ENCODE peak calls at places on chromosomes 12 and 14, in six cellular contexts. G, V, S, R, Q and O are unnamed samples.

GRCh38 chr14:105499256-105500035 is 8.4 kb downstream of the TEDC1 start:
- DNase-seq in R (no peak), S (no peak), G (no peak), V (no peak), Q (no peak), O (no peak)

GRCh38 chr14:23104591-23105347 is at the start of gene CIROP:
- DNase-seq in R (peak), G (no peak), V (no peak), Q (no peak), S (no peak), O (no peak)

GRCh38 chr12:90013409-90013808 is 304.8 kb upstream of the ATP2B1 start:
- DNase-seq in V (no peak), R (no peak), Q (no peak), G (no peak), S (no peak), O (no peak)

GRCh38 chr14:69606258-69606657 is 5.1 kb upstream of the SUSD6 start:
- DNase-seq in V (no peak), R (no peak), Q (no peak), G (no peak), S (no peak), O (no peak)

GRCh38 chr14:99986416-99986815 is 78.8 kb upstream of the EVL start:
- DNase-seq in S (no peak), V (no peak), R (no peak), G (no peak), Q (no peak), O (no peak)

GRCh38 chr14:64761441-64762043 is 57.3 kb downstream of the PLEKHG3 start:
- DNase-seq in V (no peak), S (peak), G (no peak), R (no peak), Q (peak), O (no peak)

GRCh38 chr12:2129076-2129475 is 76.3 kb downstream of the CACNA1C start:
- DNase-seq in Q (no peak), R (no peak), S (no peak), G (peak), V (no peak), O (no peak)

GRCh38 chr12:100721193-100721592 is 73.4 kb upstream of the ANO4 start:
- DNase-seq in S (no peak), Q (no peak), R (no peak), G (no peak), V (no peak), O (no peak)

GRCh38 chr12:46071335-46071734 is 81.0 kb upstream of the SCAF11 start:
- DNase-seq in S (no peak), G (no peak), Q (no peak), V (no peak), R (no peak), O (no peak)

GRCh38 chr12:95626854-95627253 is 75.6 kb upstream of the USP44 start:
- DNase-seq in R (no peak), V (no peak), G (no peak), Q (no peak), S (no peak), O (no peak)

GRCh38 chr14:61132336-61132735 is 148.8 kb downstream of the TMEM30B start:
- DNase-seq in V (no peak), Q (no peak), G (no peak), R (no peak), S (no peak), O (no peak)

GRCh38 chr14:21924479-21924878 is 250.9 kb upstream of the OR4E1 start:
- DNase-seq in G (no peak), V (no peak), S (no peak), Q (no peak), R (no peak), O (no peak)

GRCh38 chr12:122097641-122098364 is 19.2 kb downstream of the MLXIP start:
- DNase-seq in G (no peak), V (no peak), R (no peak), S (peak), Q (peak), O (no peak)

DNA sequence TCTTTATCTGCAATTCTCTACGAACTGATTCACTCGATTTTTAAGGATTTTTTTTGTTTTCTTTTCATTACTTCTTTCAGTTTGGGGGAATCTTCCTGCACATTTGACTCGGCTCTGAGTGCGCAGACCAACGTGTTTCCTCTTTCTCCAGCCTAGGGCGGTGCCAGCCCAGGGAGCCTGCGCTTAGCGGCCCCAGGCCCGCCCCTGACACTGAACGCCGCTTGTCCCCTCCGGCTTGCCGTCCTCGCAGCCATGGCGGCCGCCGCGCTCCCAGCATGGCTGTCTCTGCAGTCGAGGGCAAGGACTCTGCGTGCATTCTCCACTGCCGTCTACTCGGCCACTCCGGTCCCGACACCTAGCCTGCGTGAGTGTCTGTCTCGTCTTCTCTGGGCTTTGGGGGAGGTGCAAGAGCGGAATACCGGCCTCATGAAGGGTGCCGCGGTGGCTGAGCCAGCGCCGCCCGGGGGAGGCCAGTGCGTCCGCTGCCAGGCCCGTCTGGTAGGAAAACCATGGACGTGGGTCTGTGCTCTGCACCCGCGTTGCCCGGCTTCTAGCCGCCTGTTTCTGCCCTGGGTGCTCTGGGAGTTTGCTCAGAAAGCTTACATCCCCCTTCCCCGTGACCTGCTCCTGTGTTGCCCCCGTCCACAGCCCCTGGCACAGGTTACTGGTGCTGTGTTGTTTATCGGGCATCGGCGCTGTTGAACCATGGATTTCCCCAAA is at the start of gene MRPS35:
- DNase-seq in V (peak), S (peak), Q (peak), R (peak), G (peak), O (peak)
- TF ChIP-seq POLR2A in V (peak), S (peak), Q (peak), R (peak), G (peak), O (peak)

GRCh38 chr14:103205541-103205906 is 82.3 kb downstream of the TNFAIP2 start:
- DNase-seq in V (no peak), Q (no peak), S (no peak), G (no peak), R (no peak), O (no peak)

GRCh38 chr14:103206023-103206481 is 82.8 kb downstream of the TNFAIP2 start:
- DNase-seq in Q (no peak), G (no peak), V (no peak), R (no peak), S (no peak), O (no peak)

GRCh38 chr14:103209054-103209453 is 85.8 kb downstream of the TNFAIP2 start:
- DNase-seq in V (no peak), G (no peak), Q (no peak), R (no peak), S (no peak), O (no peak)

GRCh38 chr14:103207038-103207403 is 83.8 kb downstream of the TNFAIP2 start:
- DNase-seq in V (peak), Q (no peak), S (no peak), G (no peak), R (peak), O (no peak)

GRCh38 chr14:103207404-103208072 is 84.3 kb downstream of the TNFAIP2 start:
- DNase-seq in Q (no peak), G (no peak), S (no peak), R (no peak), V (no peak), O (no peak)
- TF ChIP-seq POLR2A in Q (no peak), G (no peak), S (no peak), R (no peak), V (peak), O (no peak)

GRCh38 chr12:65293735-65294134 is 15.3 kb downstream of the MSRB3 start:
- DNase-seq in R (no peak), V (no peak), S (no peak), G (no peak), Q (no peak), O (no peak)
- TF ChIP-seq POLR2A in R (no peak), V (no peak), S (no peak), G (no peak), Q (no peak), O (no peak)

GRCh38 chr14:52950410-52950897 is 396 bp downstream of the FERMT2 start:
- DNase-seq in R (peak), V (peak), G (peak), Q (peak), S (peak), O (no peak)

GRCh38 chr14:52951730-52952481 is 1.1 kb upstream of the FERMT2 start:
- DNase-seq in S (peak), V (peak), Q (peak), R (no peak), G (peak), O (peak)

GRCh38 chr14:52949249-52949648 is 1.6 kb downstream of the FERMT2 start:
- DNase-seq in V (no peak), G (no peak), R (no peak), Q (no peak), S (no peak), O (no peak)

GRCh38 chr14:52949711-52950409 is 990 bp downstream of the FERMT2 start:
- DNase-seq in R (no peak), Q (no peak), V (peak), S (peak), G (peak), O (no peak)

DNA sequence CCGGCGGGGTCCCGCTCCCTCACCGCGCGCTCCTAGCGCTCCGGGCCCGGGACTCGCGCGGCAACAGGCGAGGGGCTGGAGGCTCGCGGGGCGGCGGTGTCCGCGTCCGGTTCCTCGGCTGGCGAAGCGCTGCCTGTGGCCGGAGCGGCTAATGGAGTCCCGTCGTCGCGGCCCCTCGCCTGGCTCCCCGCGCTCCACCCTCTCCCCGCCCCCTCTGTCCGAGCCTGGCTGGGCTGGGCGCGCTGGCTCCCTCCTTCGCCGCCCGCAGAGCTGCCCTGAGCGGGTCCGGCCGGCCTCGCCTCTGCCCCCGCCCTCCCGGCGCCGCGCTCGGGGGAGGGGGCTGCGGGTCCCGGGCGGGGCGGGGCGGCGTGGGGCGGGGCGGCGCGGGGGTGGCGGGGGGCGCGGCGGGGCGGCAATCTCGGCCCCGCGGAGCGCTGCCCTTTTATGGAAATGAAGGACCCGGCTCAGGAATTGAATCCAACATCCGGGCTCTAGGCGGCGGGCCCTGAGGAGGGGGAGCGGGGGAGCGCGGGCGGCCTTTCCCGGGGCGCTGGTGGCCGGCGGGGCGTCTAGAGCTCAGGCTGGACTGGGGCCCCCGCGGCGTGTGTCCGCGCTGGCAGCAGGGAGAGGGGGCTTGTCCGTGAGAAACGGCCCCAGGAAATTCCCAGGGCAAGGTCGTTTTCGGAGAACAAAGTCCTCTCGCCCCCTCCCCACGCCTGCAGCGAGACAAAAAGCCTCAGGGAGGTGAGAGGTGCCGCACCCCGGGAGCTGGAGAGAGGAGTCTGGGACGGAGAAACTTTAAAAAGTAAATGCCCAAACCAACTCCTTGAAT is at the start of gene FERMT2:
- DNase-seq in R (peak), Q (peak), S (peak), V (peak), G (peak), O (peak)
- TF ChIP-seq POLR2A in R (peak), Q (no peak), S (peak), V (peak), G (peak), O (no peak)